ENCODE peak calls at places on chromosomes 3 and 15, in seven cellular contexts. One of them, this sample, is unnamed. For H3K9me3 and H3K4me1, the result is how much of the 10 kb centered on the place peaks cover.

GRCh38 chr15:31037731-31038477 is 46.5 kb upstream of the MTMR10 start:
- DNase-seq in heart right ventricle: no peak
- DNase-seq in tibial nerve: no peak
- DNase-seq in A549: no peak
- DNase-seq in IMR-90: no peak
- DNase-seq in cardiac muscle cell: no peak
- DNase-seq in ovary: no peak
- DNase-seq in this sample: no peak

GRCh38 chr3:133112666-133113065 is 74.5 kb downstream of the TMEM108 start:
- DNase-seq in heart right ventricle: no peak
- DNase-seq in tibial nerve: no peak
- DNase-seq in A549: no peak
- DNase-seq in IMR-90: peak
- DNase-seq in cardiac muscle cell: no peak
- DNase-seq in ovary: no peak
- DNase-seq in this sample: no peak

GRCh38 chr3:18633002-18633401 is 207.9 kb upstream of the SATB1 start:
- DNase-seq in heart right ventricle: no peak
- DNase-seq in tibial nerve: no peak
- DNase-seq in A549: no peak
- DNase-seq in IMR-90: no peak
- DNase-seq in cardiac muscle cell: no peak
- DNase-seq in ovary: no peak
- DNase-seq in this sample: no peak

GRCh38 chr3:138068579-138069174 is 46.7 kb downstream of the DZIP1L start:
- DNase-seq in heart right ventricle: peak
- DNase-seq in tibial nerve: peak
- DNase-seq in A549: peak
- DNase-seq in IMR-90: peak
- DNase-seq in cardiac muscle cell: peak
- DNase-seq in ovary: peak
- DNase-seq in this sample: peak

GRCh38 chr3:30098656-30099454 is 507.5 kb upstream of the TGFBR2 start:
- DNase-seq in heart right ventricle: no peak
- DNase-seq in tibial nerve: no peak
- DNase-seq in A549: no peak
- DNase-seq in IMR-90: peak
- DNase-seq in cardiac muscle cell: no peak
- DNase-seq in ovary: no peak
- DNase-seq in this sample: no peak

GRCh38 chr3:13890377-13891016 is 10.6 kb upstream of the WNT7A start:
- DNase-seq in heart right ventricle: no peak
- DNase-seq in tibial nerve: no peak
- DNase-seq in A549: no peak
- DNase-seq in IMR-90: no peak
- DNase-seq in cardiac muscle cell: no peak
- DNase-seq in ovary: no peak
- DNase-seq in this sample: no peak

GRCh38 chr15:64315136-64315661 is 40.8 kb downstream of the CSNK1G1 start:
- DNase-seq in heart right ventricle: no peak
- DNase-seq in tibial nerve: no peak
- DNase-seq in A549: no peak
- DNase-seq in IMR-90: no peak
- DNase-seq in cardiac muscle cell: no peak
- DNase-seq in ovary: no peak
- DNase-seq in this sample: no peak

GRCh38 chr3:6108957-6109356 is 752.0 kb upstream of the GRM7 start:
- DNase-seq in heart right ventricle: no peak
- DNase-seq in tibial nerve: no peak
- DNase-seq in A549: no peak
- DNase-seq in IMR-90: no peak
- DNase-seq in cardiac muscle cell: no peak
- DNase-seq in ovary: no peak
- DNase-seq in this sample: no peak

GRCh38 chr15:25763206-25763880 is 99.8 kb downstream of the ATP10A start:
- DNase-seq in heart right ventricle: no peak
- DNase-seq in tibial nerve: no peak
- DNase-seq in A549: peak
- DNase-seq in IMR-90: peak
- DNase-seq in cardiac muscle cell: no peak
- DNase-seq in ovary: no peak
- DNase-seq in this sample: peak

GRCh38 chr3:195236076-195236798 is 34.7 kb downstream of the XXYLT1 start:
- DNase-seq in heart right ventricle: no peak
- DNase-seq in tibial nerve: no peak
- DNase-seq in A549: no peak
- DNase-seq in IMR-90: no peak
- DNase-seq in cardiac muscle cell: no peak
- DNase-seq in ovary: peak
- DNase-seq in this sample: peak

GRCh38 chr3:197520311-197521276 is 35.2 kb downstream of the BDH1 start:
- DNase-seq in heart right ventricle: no peak
- DNase-seq in tibial nerve: no peak
- DNase-seq in A549: peak
- DNase-seq in IMR-90: peak
- DNase-seq in cardiac muscle cell: no peak
- DNase-seq in ovary: no peak
- DNase-seq in this sample: peak

GRCh38 chr3:68249265-68249664 is 594.9 kb upstream of the SUCLG2 start:
- DNase-seq in heart right ventricle: no peak
- DNase-seq in tibial nerve: no peak
- DNase-seq in A549: no peak
- DNase-seq in IMR-90: no peak
- DNase-seq in cardiac muscle cell: no peak
- DNase-seq in ovary: no peak
- DNase-seq in this sample: no peak

GRCh38 chr3:2392981-2393380 is 294.3 kb downstream of the CNTN4 start:
- DNase-seq in heart right ventricle: no peak
- DNase-seq in tibial nerve: no peak
- DNase-seq in A549: no peak
- DNase-seq in IMR-90: no peak
- DNase-seq in cardiac muscle cell: no peak
- DNase-seq in ovary: no peak
- DNase-seq in this sample: no peak

GRCh38 chr3:55367396-55367795 is 119.7 kb downstream of the WNT5A start:
- DNase-seq in heart right ventricle: no peak
- DNase-seq in tibial nerve: no peak
- DNase-seq in A549: no peak
- DNase-seq in IMR-90: no peak
- DNase-seq in cardiac muscle cell: no peak
- DNase-seq in ovary: no peak
- DNase-seq in this sample: no peak

GRCh38 chr3:105555206-105555605 is 188.5 kb downstream of the ALCAM start:
- DNase-seq in heart right ventricle: no peak
- DNase-seq in tibial nerve: no peak
- DNase-seq in A549: no peak
- DNase-seq in IMR-90: peak
- DNase-seq in cardiac muscle cell: no peak
- DNase-seq in ovary: no peak
- DNase-seq in this sample: no peak

GRCh38 chr3:117016359-117016758 is 306.8 kb downstream of the TUSC7 start:
- DNase-seq in heart right ventricle: no peak
- DNase-seq in tibial nerve: no peak
- DNase-seq in A549: no peak
- DNase-seq in IMR-90: no peak
- DNase-seq in cardiac muscle cell: no peak
- DNase-seq in ovary: no peak
- DNase-seq in this sample: peak

GRCh38 chr15:51758645-51759044 is 7.2 kb downstream of the TMOD2 start:
- DNase-seq in heart right ventricle: peak
- DNase-seq in tibial nerve: no peak
- DNase-seq in A549: no peak
- DNase-seq in IMR-90: peak
- DNase-seq in cardiac muscle cell: no peak
- DNase-seq in ovary: peak
- DNase-seq in this sample: no peak

DNA sequence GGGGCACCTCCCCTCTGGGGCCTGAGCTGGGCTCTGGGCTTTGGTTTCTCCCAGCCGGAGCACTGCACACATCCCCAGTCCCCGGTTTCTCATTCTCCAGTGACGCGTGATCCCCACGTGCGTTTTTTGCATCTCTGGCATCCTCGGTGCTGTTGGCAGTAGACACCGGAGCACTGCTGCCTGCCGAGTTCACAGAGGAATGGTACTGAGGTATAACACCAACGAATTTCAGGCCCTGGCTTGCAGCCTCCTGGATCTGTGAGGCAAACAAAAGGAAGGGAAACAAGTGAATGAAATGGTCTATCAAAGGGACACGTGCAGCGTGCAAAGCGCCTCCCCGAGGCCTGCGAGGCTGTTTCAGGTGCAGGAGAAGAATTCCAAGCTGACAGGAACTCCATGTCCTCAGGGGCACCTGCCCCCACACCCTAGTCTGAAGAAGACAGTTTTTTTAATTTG is 112.9 kb downstream of the OXNAD1 start:
- DNase-seq in heart right ventricle: no peak
- DNase-seq in tibial nerve: no peak
- DNase-seq in A549: no peak
- DNase-seq in IMR-90: no peak
- DNase-seq in cardiac muscle cell: no peak
- DNase-seq in ovary: no peak
- DNase-seq in this sample: no peak
- TF ChIP-seq CTCF in heart right ventricle: no peak
- TF ChIP-seq CTCF in tibial nerve: no peak
- TF ChIP-seq CTCF in A549: no peak
- TF ChIP-seq CTCF in IMR-90: no peak
- TF ChIP-seq CTCF in cardiac muscle cell: no peak
- TF ChIP-seq CTCF in ovary: no peak
- TF ChIP-seq CTCF in this sample: no peak

DNA sequence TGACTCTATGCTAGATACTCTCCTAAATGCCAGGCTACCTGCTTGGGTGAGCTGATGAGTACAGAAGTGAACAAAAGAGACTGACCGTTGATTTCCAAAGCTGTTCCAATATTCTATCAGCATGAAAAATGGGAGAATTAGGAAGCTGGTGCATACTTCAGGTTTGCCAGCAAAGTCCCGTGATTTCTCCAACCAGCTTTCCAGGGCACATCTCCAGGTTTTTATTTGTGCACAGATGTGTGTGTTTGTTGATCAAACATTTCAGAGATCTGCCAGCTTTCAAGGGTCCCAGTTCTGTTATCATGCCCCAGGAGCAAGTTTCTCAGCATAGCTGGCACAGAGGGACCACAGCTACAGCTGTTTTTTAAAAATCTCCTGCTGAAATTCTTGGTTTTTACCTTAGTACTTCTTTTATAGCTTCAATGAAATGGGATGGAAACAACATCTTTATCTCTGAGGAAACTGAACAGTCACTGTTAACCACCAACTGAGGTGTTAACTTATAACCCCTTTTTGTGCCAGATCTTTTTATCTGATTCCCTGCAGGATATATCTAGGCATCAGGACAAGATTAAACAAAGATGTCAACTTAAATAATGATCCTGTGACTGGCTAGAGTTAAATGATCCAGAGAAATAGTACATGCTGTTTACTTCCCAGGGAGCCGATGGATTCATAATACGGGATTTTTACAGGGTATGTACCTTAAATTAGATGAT is 380.8 kb downstream of the GRM7 start:
- DNase-seq in heart right ventricle: no peak
- DNase-seq in tibial nerve: no peak
- DNase-seq in A549: no peak
- DNase-seq in IMR-90: no peak
- DNase-seq in cardiac muscle cell: no peak
- DNase-seq in ovary: no peak
- DNase-seq in this sample: no peak
- H3K9me3 ChIP-seq in heart right ventricle: under half
- H3K9me3 ChIP-seq in tibial nerve: under half
- H3K9me3 ChIP-seq in A549: under half
- H3K9me3 ChIP-seq in IMR-90: under half
- H3K9me3 ChIP-seq in cardiac muscle cell: under half
- H3K9me3 ChIP-seq in ovary: under half
- H3K9me3 ChIP-seq in this sample: under half

DNA sequence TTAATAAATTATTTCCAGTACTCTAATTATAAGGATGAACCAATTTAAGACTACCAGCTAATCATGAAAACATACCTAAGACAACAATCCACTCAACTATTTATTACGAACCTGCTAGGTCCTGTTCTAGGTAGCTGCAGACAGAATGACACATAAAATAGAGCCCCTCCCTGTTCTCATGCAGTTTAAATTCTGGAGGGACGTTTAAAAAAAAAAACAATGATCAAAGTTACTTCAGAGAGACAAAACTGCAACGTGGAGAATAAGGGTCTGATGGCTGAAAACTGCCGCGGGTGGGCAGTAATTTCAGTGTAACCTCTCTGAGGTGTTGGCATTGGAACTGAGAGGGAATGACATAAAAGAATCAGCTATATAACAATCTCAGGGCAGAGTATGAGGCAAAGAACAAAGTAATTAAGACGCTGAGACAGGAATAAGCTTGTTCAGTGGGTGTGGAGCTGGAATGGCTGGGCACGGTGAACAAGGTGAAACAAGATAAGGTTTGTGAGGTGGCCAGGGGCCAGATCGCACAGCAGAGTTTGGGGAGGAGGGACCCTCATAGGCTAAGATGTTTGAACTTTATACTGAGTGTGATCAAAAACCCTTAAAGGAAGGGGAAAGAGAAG is 19.5 kb downstream of the TBL1XR1 start:
- DNase-seq in heart right ventricle: no peak
- DNase-seq in tibial nerve: no peak
- DNase-seq in A549: no peak
- DNase-seq in IMR-90: no peak
- DNase-seq in cardiac muscle cell: no peak
- DNase-seq in ovary: no peak
- DNase-seq in this sample: no peak
- H3K4me1 ChIP-seq in heart right ventricle: under half
- H3K4me1 ChIP-seq in tibial nerve: under half
- H3K4me1 ChIP-seq in A549: under half
- H3K4me1 ChIP-seq in IMR-90: under half
- H3K4me1 ChIP-seq in cardiac muscle cell: under half
- H3K4me1 ChIP-seq in ovary: under half
- H3K4me1 ChIP-seq in this sample: under half

GRCh38 chr3:157116017-157116416 is 43.9 kb downstream of the CCNL1 start:
- DNase-seq in heart right ventricle: no peak
- DNase-seq in tibial nerve: no peak
- DNase-seq in A549: no peak
- DNase-seq in IMR-90: no peak
- DNase-seq in cardiac muscle cell: no peak
- DNase-seq in ovary: no peak
- DNase-seq in this sample: no peak

GRCh38 chr3:157115069-157116006 is 44.6 kb downstream of the CCNL1 start:
- DNase-seq in heart right ventricle: no peak
- DNase-seq in tibial nerve: no peak
- DNase-seq in A549: no peak
- DNase-seq in IMR-90: peak
- DNase-seq in cardiac muscle cell: peak
- DNase-seq in ovary: no peak
- DNase-seq in this sample: peak

GRCh38 chr3:157111578-157111977 is 48.4 kb downstream of the CCNL1 start:
- DNase-seq in heart right ventricle: no peak
- DNase-seq in tibial nerve: no peak
- DNase-seq in A549: no peak
- DNase-seq in IMR-90: no peak
- DNase-seq in cardiac muscle cell: no peak
- DNase-seq in ovary: no peak
- DNase-seq in this sample: no peak

GRCh38 chr3:157112536-157112935 is 47.4 kb downstream of the CCNL1 start:
- DNase-seq in heart right ventricle: no peak
- DNase-seq in tibial nerve: no peak
- DNase-seq in A549: no peak
- DNase-seq in IMR-90: no peak
- DNase-seq in cardiac muscle cell: no peak
- DNase-seq in ovary: no peak
- DNase-seq in this sample: no peak

GRCh38 chr3:157113832-157114505 is 46.0 kb downstream of the CCNL1 start:
- DNase-seq in heart right ventricle: no peak
- DNase-seq in tibial nerve: no peak
- DNase-seq in A549: no peak
- DNase-seq in IMR-90: no peak
- DNase-seq in cardiac muscle cell: no peak
- DNase-seq in ovary: no peak
- DNase-seq in this sample: no peak
- TF ChIP-seq CTCF in heart right ventricle: no peak
- TF ChIP-seq CTCF in tibial nerve: no peak
- TF ChIP-seq CTCF in A549: no peak
- TF ChIP-seq CTCF in IMR-90: no peak
- TF ChIP-seq CTCF in cardiac muscle cell: peak
- TF ChIP-seq CTCF in ovary: no peak
- TF ChIP-seq CTCF in this sample: no peak